ENCODE peak calls at places on chromosome 19, in five cellular contexts. X is activated CD4-positive, alpha-beta T cell treated with anti-CD3 and anti-CD28 coated beads, Interleukin-2, amount 50 U/mL, for 24 hours; D is activated T-cell treated with anti-CD3 and anti-CD28 coated beads, Interleukin-2, amount 50 U/mL, for 24 hours; W is activated CD8-positive, alpha-beta T cell treated with anti-CD3 and anti-CD28 coated beads, Interleukin-2, amount 10 ng/mL, durations not matched to agents 7 days and 5 days; Y is ureter. T is an unnamed sample.

GRCh38 chr19:4061178-4061682 is 5.5 kb downstream of the ZBTB7A start:
- DNase-seq in X (no peak), D (no peak), W (no peak), Y (peak; percentile 87), T (no peak)

GRCh38 chr19:58243351-58243750 is 14.6 kb downstream of the ZNF544 start:
- DNase-seq in X (no peak), D (no peak), W (no peak), Y (no peak), T (no peak)

GRCh38 chr19:56105090-56105701 is 15.9 kb downstream of the ZNF787 start:
- DNase-seq in X (no peak), D (peak; percentile 64), W (peak; percentile 61), Y (peak; percentile 80), T (no peak)

GRCh38 chr19:5006201-5006600 is 37.3 kb downstream of the KDM4B start:
- DNase-seq in X (no peak), D (no peak), W (no peak), Y (no peak), T (no peak)

GRCh38 chr19:37979547-37980082 is 72.6 kb downstream of the SIPA1L3 start:
- DNase-seq in X (no peak), D (no peak), W (no peak), Y (peak; percentile 70), T (no peak)

GRCh38 chr19:44876930-44877530 is 14.0 kb upstream of the TOMM40 start:
- DNase-seq in X (no peak), D (no peak), W (peak; percentile 32), Y (no peak), T (no peak)

GRCh38 chr19:33175886-33176669 is 18.1 kb upstream of the LRP3 start:
- DNase-seq in X (peak; percentile 17), D (no peak), W (peak; percentile 48), Y (peak; percentile 61), T (no peak)

GRCh38 chr19:51460164-51460992 is 2.1 kb upstream of the SIGLEC8 start:
- DNase-seq in X (no peak), D (peak; percentile 26), W (no peak), Y (peak; percentile 38), T (no peak)

GRCh38 chr19:48635263-48635965 is 1.8 kb downstream of the DBP start:
- DNase-seq in X (peak; percentile 65), D (peak; percentile 88), W (peak; percentile 79), Y (peak; percentile 82), T (no peak)

GRCh38 chr19:55336101-55336500 is 3.6 kb upstream of the KMT5C start:
- DNase-seq in X (no peak), D (no peak), W (no peak), Y (no peak), T (no peak)

GRCh38 chr19:32223595-32224370 is 121.6 kb upstream of the ZNF507 start:
- DNase-seq in X (no peak), D (peak; percentile 35), W (no peak), Y (no peak), T (no peak)